ENCODE peak calls at places on chromosomes 1 and 21, in five cellular contexts. One of them, this sample, is unnamed.

GRCh38 chr1:154589780-154590179 is 18.2 kb downstream of the ADAR start:
- DNase-seq in H1: no peak
- DNase-seq in CD8-positive, alpha-beta memory T cell: no peak
- DNase-seq in fibroblast of lung: no peak
- DNase-seq in body of pancreas: no peak
- DNase-seq in this sample: no peak

GRCh38 chr1:20485527-20486456 is at the start of gene CAMK2N1:
- DNase-seq in H1: peak; percentile 75
- DNase-seq in body of pancreas: peak; percentile 67
- DNase-seq in CD8-positive, alpha-beta memory T cell: peak; percentile 53
- DNase-seq in fibroblast of lung: peak; percentile 76
- DNase-seq in this sample: peak; percentile 32

GRCh38 chr1:223109581-223110026 is 33.4 kb downstream of the TLR5 start:
- DNase-seq in CD8-positive, alpha-beta memory T cell: no peak
- DNase-seq in fibroblast of lung: no peak
- DNase-seq in body of pancreas: peak; percentile 87
- DNase-seq in H1: no peak
- DNase-seq in this sample: peak; percentile 75

GRCh38 chr1:232707142-232707541 is 77.2 kb upstream of the SIPA1L2 start:
- DNase-seq in CD8-positive, alpha-beta memory T cell: no peak
- DNase-seq in H1: no peak
- DNase-seq in body of pancreas: peak; percentile 67
- DNase-seq in fibroblast of lung: no peak
- DNase-seq in this sample: no peak

GRCh38 chr1:246597340-246597739 is 31.1 kb downstream of the CNST start:
- DNase-seq in CD8-positive, alpha-beta memory T cell: no peak
- DNase-seq in H1: no peak
- DNase-seq in body of pancreas: peak; percentile 66
- DNase-seq in fibroblast of lung: peak; percentile 94
- DNase-seq in this sample: no peak

GRCh38 chr1:78005347-78005722 is 596 bp downstream of the DNAJB4 start:
- DNase-seq in CD8-positive, alpha-beta memory T cell: no peak
- DNase-seq in H1: no peak
- DNase-seq in body of pancreas: no peak
- DNase-seq in fibroblast of lung: no peak
- DNase-seq in this sample: no peak

GRCh38 chr1:165753934-165754333 is 14.7 kb downstream of the TMCO1 start:
- DNase-seq in body of pancreas: no peak
- DNase-seq in fibroblast of lung: no peak
- DNase-seq in CD8-positive, alpha-beta memory T cell: no peak
- DNase-seq in H1: no peak
- DNase-seq in this sample: no peak

GRCh38 chr1:179742717-179743678 is at the start of gene FAM163A:
- DNase-seq in CD8-positive, alpha-beta memory T cell: no peak
- DNase-seq in fibroblast of lung: no peak
- DNase-seq in H1: peak; percentile 73
- DNase-seq in body of pancreas: no peak
- DNase-seq in this sample: no peak

GRCh38 chr1:161019767-161020572 is 982 bp downstream of the F11R start:
- DNase-seq in body of pancreas: no peak
- DNase-seq in H1: no peak
- DNase-seq in fibroblast of lung: no peak
- DNase-seq in CD8-positive, alpha-beta memory T cell: no peak
- DNase-seq in this sample: no peak

GRCh38 chr1:71753746-71754145 is 528.6 kb downstream of the NEGR1 start:
- DNase-seq in body of pancreas: no peak
- DNase-seq in CD8-positive, alpha-beta memory T cell: no peak
- DNase-seq in fibroblast of lung: no peak
- DNase-seq in H1: no peak
- DNase-seq in this sample: no peak

GRCh38 chr21:30839304-30839703 is 9.7 kb upstream of the KRTAP7-1 start:
- DNase-seq in CD8-positive, alpha-beta memory T cell: no peak
- DNase-seq in fibroblast of lung: no peak
- DNase-seq in H1: peak; percentile 63
- DNase-seq in body of pancreas: no peak
- DNase-seq in this sample: no peak

GRCh38 chr1:155970531-155971167 is 7.7 kb downstream of the ARHGEF2 start:
- DNase-seq in CD8-positive, alpha-beta memory T cell: no peak
- DNase-seq in fibroblast of lung: peak; percentile 85
- DNase-seq in body of pancreas: no peak
- DNase-seq in H1: no peak
- DNase-seq in this sample: no peak

GRCh38 chr1:46983825-46984586 is 39.5 kb upstream of the CYP4X1 start:
- DNase-seq in CD8-positive, alpha-beta memory T cell: no peak
- DNase-seq in body of pancreas: no peak
- DNase-seq in fibroblast of lung: no peak
- DNase-seq in H1: no peak
- DNase-seq in this sample: no peak

GRCh38 chr1:83887483-83887882 is 111.4 kb downstream of the TTLL7 start:
- DNase-seq in CD8-positive, alpha-beta memory T cell: no peak
- DNase-seq in H1: no peak
- DNase-seq in body of pancreas: no peak
- DNase-seq in fibroblast of lung: no peak
- DNase-seq in this sample: no peak

GRCh38 chr1:114564141-114564540 is 17.3 kb downstream of the BCAS2 start:
- DNase-seq in CD8-positive, alpha-beta memory T cell: no peak
- DNase-seq in fibroblast of lung: no peak
- DNase-seq in body of pancreas: no peak
- DNase-seq in H1: no peak
- DNase-seq in this sample: no peak

GRCh38 chr1:103529746-103530145 is 4.2 kb downstream of the RNPC3 start:
- DNase-seq in H1: no peak
- DNase-seq in fibroblast of lung: no peak
- DNase-seq in body of pancreas: peak; percentile 36
- DNase-seq in CD8-positive, alpha-beta memory T cell: no peak
- DNase-seq in this sample: no peak

GRCh38 chr1:182061597-182061996 is at the start of gene ZNF648:
- DNase-seq in CD8-positive, alpha-beta memory T cell: no peak
- DNase-seq in H1: no peak
- DNase-seq in fibroblast of lung: no peak
- DNase-seq in body of pancreas: no peak
- DNase-seq in this sample: no peak

GRCh38 chr1:216531308-216532239 is 108.3 kb upstream of the USH2A start:
- DNase-seq in H1: no peak
- DNase-seq in body of pancreas: no peak
- DNase-seq in fibroblast of lung: peak; percentile 61
- DNase-seq in CD8-positive, alpha-beta memory T cell: no peak
- DNase-seq in this sample: no peak

GRCh38 chr1:219179293-219179692 is 5.6 kb downstream of the LYPLAL1 start:
- DNase-seq in body of pancreas: no peak
- DNase-seq in CD8-positive, alpha-beta memory T cell: no peak
- DNase-seq in fibroblast of lung: peak; percentile 36
- DNase-seq in H1: no peak
- DNase-seq in this sample: no peak

GRCh38 chr1:110393691-110394564 is 3.1 kb upstream of the SLC16A4 start:
- DNase-seq in CD8-positive, alpha-beta memory T cell: no peak
- DNase-seq in H1: no peak
- DNase-seq in body of pancreas: no peak
- DNase-seq in fibroblast of lung: peak; percentile 82
- DNase-seq in this sample: peak; percentile 65

GRCh38 chr1:88327391-88328267 is 356.4 kb upstream of the PKN2 start:
- DNase-seq in CD8-positive, alpha-beta memory T cell: no peak
- DNase-seq in fibroblast of lung: peak; percentile 91
- DNase-seq in H1: no peak
- DNase-seq in body of pancreas: peak; percentile 37
- DNase-seq in this sample: no peak

GRCh38 chr21:33546076-33546475 is 3.2 kb downstream of the SON start:
- DNase-seq in body of pancreas: no peak
- DNase-seq in fibroblast of lung: no peak
- DNase-seq in CD8-positive, alpha-beta memory T cell: no peak
- DNase-seq in H1: no peak
- DNase-seq in this sample: no peak

GRCh38 chr1:226657788-226658537 is 81.1 kb downstream of the ITPKB start:
- DNase-seq in body of pancreas: peak; percentile 76
- DNase-seq in fibroblast of lung: no peak
- DNase-seq in CD8-positive, alpha-beta memory T cell: no peak
- DNase-seq in H1: no peak
- DNase-seq in this sample: peak; percentile 26

GRCh38 chr1:16430598-16430997 is 6.6 kb downstream of the SPATA21 start:
- DNase-seq in fibroblast of lung: no peak
- DNase-seq in body of pancreas: no peak
- DNase-seq in CD8-positive, alpha-beta memory T cell: no peak
- DNase-seq in H1: no peak
- DNase-seq in this sample: no peak

GRCh38 chr1:229087339-229087738 is 183.6 kb upstream of the RAB4A start:
- DNase-seq in H1: no peak
- DNase-seq in CD8-positive, alpha-beta memory T cell: no peak
- DNase-seq in fibroblast of lung: no peak
- DNase-seq in body of pancreas: no peak
- DNase-seq in this sample: no peak

GRCh38 chr1:228205526-228206436 is 2.1 kb upstream of the OBSCN start:
- DNase-seq in body of pancreas: peak; percentile 24
- DNase-seq in fibroblast of lung: no peak
- DNase-seq in CD8-positive, alpha-beta memory T cell: no peak
- DNase-seq in H1: no peak
- DNase-seq in this sample: no peak

GRCh38 chr21:35559128-35559831 is 501.0 kb downstream of the SETD4 start:
- DNase-seq in fibroblast of lung: peak; percentile 96
- DNase-seq in body of pancreas: no peak
- DNase-seq in CD8-positive, alpha-beta memory T cell: no peak
- DNase-seq in H1: no peak
- DNase-seq in this sample: no peak

GRCh38 chr1:234755449-234755863 is 145.5 kb upstream of the IRF2BP2 start:
- DNase-seq in H1: no peak
- DNase-seq in fibroblast of lung: peak; percentile 93
- DNase-seq in body of pancreas: peak; percentile 83
- DNase-seq in CD8-positive, alpha-beta memory T cell: no peak
- DNase-seq in this sample: peak; percentile 70

GRCh38 chr21:31346256-31346821 is 2.3 kb upstream of the TIAM1 start:
- DNase-seq in H1: no peak
- DNase-seq in CD8-positive, alpha-beta memory T cell: no peak
- DNase-seq in fibroblast of lung: no peak
- DNase-seq in body of pancreas: no peak
- DNase-seq in this sample: no peak

GRCh38 chr1:85015826-85016225 is 18.9 kb upstream of the MCOLN2 start:
- DNase-seq in H1: no peak
- DNase-seq in fibroblast of lung: no peak
- DNase-seq in CD8-positive, alpha-beta memory T cell: no peak
- DNase-seq in body of pancreas: no peak
- DNase-seq in this sample: no peak

GRCh38 chr21:42062543-42063022 is 8.5 kb upstream of the UMODL1 start:
- DNase-seq in body of pancreas: no peak
- DNase-seq in CD8-positive, alpha-beta memory T cell: peak; percentile 85
- DNase-seq in fibroblast of lung: no peak
- DNase-seq in H1: no peak
- DNase-seq in this sample: peak; percentile 68

GRCh38 chr1:116329524-116330341 is 43.3 kb upstream of the ATP1A1 start:
- DNase-seq in body of pancreas: peak; percentile 14
- DNase-seq in fibroblast of lung: no peak
- DNase-seq in H1: no peak
- DNase-seq in CD8-positive, alpha-beta memory T cell: no peak
- DNase-seq in this sample: no peak

GRCh38 chr1:180675586-180675985 is 43.8 kb downstream of the XPR1 start:
- DNase-seq in H1: no peak
- DNase-seq in fibroblast of lung: no peak
- DNase-seq in CD8-positive, alpha-beta memory T cell: no peak
- DNase-seq in body of pancreas: no peak
- DNase-seq in this sample: no peak

GRCh38 chr1:180185281-180185680 is 30.6 kb downstream of the QSOX1 start:
- DNase-seq in fibroblast of lung: no peak
- DNase-seq in H1: no peak
- DNase-seq in CD8-positive, alpha-beta memory T cell: no peak
- DNase-seq in body of pancreas: no peak
- DNase-seq in this sample: peak; percentile 29

GRCh38 chr1:119783354-119784126 is 14.8 kb upstream of the HMGCS2 start:
- DNase-seq in H1: peak; percentile 29
- DNase-seq in fibroblast of lung: peak; percentile 90
- DNase-seq in CD8-positive, alpha-beta memory T cell: no peak
- DNase-seq in body of pancreas: no peak
- DNase-seq in this sample: no peak

GRCh38 chr21:45309541-45310381 is 22.1 kb upstream of the POFUT2 start:
- DNase-seq in CD8-positive, alpha-beta memory T cell: no peak
- DNase-seq in fibroblast of lung: no peak
- DNase-seq in H1: no peak
- DNase-seq in body of pancreas: no peak
- DNase-seq in this sample: peak; percentile 42

GRCh38 chr1:93638307-93638847 is 43.3 kb downstream of the BCAR3 start:
- DNase-seq in H1: no peak
- DNase-seq in CD8-positive, alpha-beta memory T cell: no peak
- DNase-seq in body of pancreas: peak; percentile 53
- DNase-seq in fibroblast of lung: no peak
- DNase-seq in this sample: no peak

GRCh38 chr1:202311880-202312635 is 29.7 kb downstream of the UBE2T start:
- DNase-seq in H1: no peak
- DNase-seq in fibroblast of lung: no peak
- DNase-seq in body of pancreas: no peak
- DNase-seq in CD8-positive, alpha-beta memory T cell: no peak
- DNase-seq in this sample: no peak

GRCh38 chr1:204466416-204467405 is 27.9 kb downstream of the PIK3C2B start:
- DNase-seq in CD8-positive, alpha-beta memory T cell: no peak
- DNase-seq in H1: no peak
- DNase-seq in body of pancreas: no peak
- DNase-seq in fibroblast of lung: no peak
- DNase-seq in this sample: no peak
- H3K27ac ChIP-seq in CD8-positive, alpha-beta memory T cell: no peak overlapping the region
- H3K27ac ChIP-seq in H1: no peak overlapping the region
- H3K27ac ChIP-seq in body of pancreas: no peak overlapping the region
- H3K27ac ChIP-seq in fibroblast of lung: no peak overlapping the region
- H3K27ac ChIP-seq in this sample: peak overlapping the region; percentile 30

GRCh38 chr1:40653851-40654537 is 11.5 kb downstream of the RIMS3 start:
- DNase-seq in fibroblast of lung: no peak
- DNase-seq in CD8-positive, alpha-beta memory T cell: no peak
- DNase-seq in H1: peak; percentile 83
- DNase-seq in body of pancreas: no peak
- DNase-seq in this sample: no peak
- H3K27me3 ChIP-seq in fibroblast of lung: peaks cover 23% of the 10 kb centered on the region
- H3K27me3 ChIP-seq in CD8-positive, alpha-beta memory T cell: no peaks in the 10 kb centered on the region
- H3K27me3 ChIP-seq in H1: no peaks in the 10 kb centered on the region
- H3K27me3 ChIP-seq in body of pancreas: no peaks in the 10 kb centered on the region
- H3K27me3 ChIP-seq in this sample: no peaks in the 10 kb centered on the region

GRCh38 chr1:50603274-50604271 is 180.3 kb upstream of the DMRTA2 start:
- DNase-seq in H1: no peak
- DNase-seq in fibroblast of lung: peak; percentile 38
- DNase-seq in CD8-positive, alpha-beta memory T cell: no peak
- DNase-seq in body of pancreas: no peak
- DNase-seq in this sample: no peak
- H3K27ac ChIP-seq in H1: no peak overlapping the region
- H3K27ac ChIP-seq in fibroblast of lung: no peak overlapping the region
- H3K27ac ChIP-seq in CD8-positive, alpha-beta memory T cell: no peak overlapping the region
- H3K27ac ChIP-seq in body of pancreas: no peak overlapping the region
- H3K27ac ChIP-seq in this sample: no peak overlapping the region

GRCh38 chr1:92488832-92489231 is 2.1 kb upstream of the GFI1 start:
- DNase-seq in CD8-positive, alpha-beta memory T cell: no peak
- DNase-seq in body of pancreas: no peak
- DNase-seq in H1: no peak
- DNase-seq in fibroblast of lung: no peak
- DNase-seq in this sample: no peak

GRCh38 chr1:92486251-92487077 is at the start of gene GFI1:
- DNase-seq in H1: peak; percentile 68
- DNase-seq in body of pancreas: peak; percentile 80
- DNase-seq in fibroblast of lung: peak; percentile 15
- DNase-seq in CD8-positive, alpha-beta memory T cell: peak; percentile 56
- DNase-seq in this sample: peak; percentile 29

GRCh38 chr1:92485374-92486250 is 1.1 kb downstream of the GFI1 start:
- DNase-seq in fibroblast of lung: no peak
- DNase-seq in body of pancreas: peak; percentile 85
- DNase-seq in CD8-positive, alpha-beta memory T cell: peak; percentile 74
- DNase-seq in H1: peak; percentile 76
- DNase-seq in this sample: peak; percentile 71

GRCh38 chr1:92488416-92488815 is 1.7 kb upstream of the GFI1 start:
- DNase-seq in CD8-positive, alpha-beta memory T cell: no peak
- DNase-seq in body of pancreas: no peak
- DNase-seq in H1: no peak
- DNase-seq in fibroblast of lung: no peak
- DNase-seq in this sample: no peak

GRCh38 chr1:92487078-92487605 is 417 bp upstream of the GFI1 start:
- DNase-seq in body of pancreas: no peak
- DNase-seq in CD8-positive, alpha-beta memory T cell: no peak
- DNase-seq in fibroblast of lung: no peak
- DNase-seq in H1: no peak
- DNase-seq in this sample: no peak
- H3K27me3 ChIP-seq in body of pancreas: no peaks in the 10 kb centered on the region
- H3K27me3 ChIP-seq in CD8-positive, alpha-beta memory T cell: no peaks in the 10 kb centered on the region
- H3K27me3 ChIP-seq in fibroblast of lung: peaks cover 61% of the 10 kb centered on the region
- H3K27me3 ChIP-seq in H1: peaks cover 57% of the 10 kb centered on the region
- H3K27me3 ChIP-seq in this sample: peaks cover 35% of the 10 kb centered on the region

This sample was measured in Peyer's patch.